ENCODE peak calls at places on chromosomes 7 and 10, in six cellular contexts. H, L, R, V, C and Z are unnamed samples.

GRCh38 chr7:30348083-30348560 is 63.7 kb downstream of the ZNRF2 start:
- DNase-seq in H (peak), L (no peak), R (peak), V (peak), C (no peak), Z (no peak)

GRCh38 chr10:131786756-131787605 is 113.8 kb upstream of the PPP2R2D start:
- DNase-seq in H (peak), L (peak), R (peak), V (no peak), C (no peak), Z (peak)

GRCh38 chr7:151255390-151255789 is 6.9 kb upstream of the SMARCD3 start:
- DNase-seq in H (no peak), L (no peak), R (no peak), V (no peak), C (no peak), Z (no peak)

GRCh38 chr10:69819713-69820506 is 18.2 kb downstream of the COL13A1 start:
- DNase-seq in H (peak), L (no peak), R (peak), V (peak), C (no peak), Z (no peak)

GRCh38 chr10:127354255-127354654 is 157.9 kb upstream of the INSYN2A start:
- DNase-seq in H (no peak), L (no peak), R (no peak), V (no peak), C (no peak), Z (no peak)

GRCh38 chr7:24503511-24503910 is 69.7 kb upstream of the PALS2 start:
- DNase-seq in H (no peak), L (no peak), R (peak), V (no peak), C (no peak), Z (no peak)

GRCh38 chr10:26235761-26236160 is 19.2 kb downstream of the GAD2 start:
- DNase-seq in H (no peak), L (no peak), R (no peak), V (no peak), C (no peak), Z (no peak)

GRCh38 chr10:124035928-124036558 is 57.4 kb downstream of the CHST15 start:
- DNase-seq in H (no peak), L (no peak), R (no peak), V (no peak), C (no peak), Z (no peak)

GRCh38 chr10:34743804-34744203 is 71.3 kb downstream of the PARD3 start:
- DNase-seq in H (peak), L (no peak), R (no peak), V (no peak), C (no peak), Z (no peak)

GRCh38 chr7:132145466-132145865 is 430.8 kb downstream of the PLXNA4 start:
- DNase-seq in H (peak), L (peak), R (peak), V (peak), C (no peak), Z (no peak)

GRCh38 chr7:157568785-157569584 is 232.2 kb downstream of the DNAJB6 start:
- DNase-seq in H (no peak), L (peak), R (peak), V (peak), C (no peak), Z (peak)

GRCh38 chr7:1418505-1419309 is 40.6 kb downstream of the MICALL2 start:
- DNase-seq in H (peak), L (peak), R (peak), V (peak), C (peak), Z (peak)

GRCh38 chr10:86936661-86937501 is 20.5 kb downstream of the MMRN2 start:
- DNase-seq in H (peak), L (no peak), R (no peak), V (peak), C (no peak), Z (no peak)

GRCh38 chr10:4077804-4078203 is 292.8 kb upstream of the KLF6 start:
- DNase-seq in H (no peak), L (no peak), R (no peak), V (no peak), C (no peak), Z (no peak)

GRCh38 chr7:27245798-27246691 is 3.4 kb downstream of the EVX1 start:
- DNase-seq in H (no peak), L (no peak), R (peak), V (no peak), C (no peak), Z (peak)

GRCh38 chr7:117402109-117402508 is 25.2 kb downstream of the ASZ1 start:
- DNase-seq in H (peak), L (no peak), R (peak), V (no peak), C (peak), Z (no peak)

GRCh38 chr10:34437897-34438296 is 377.2 kb downstream of the PARD3 start:
- DNase-seq in H (no peak), L (no peak), R (peak), V (no peak), C (no peak), Z (no peak)

GRCh38 chr7:137439829-137440433 is 96.4 kb upstream of the PTN start:
- DNase-seq in H (no peak), L (no peak), R (peak), V (no peak), C (no peak), Z (peak)

GRCh38 chr7:78226059-78226658 is 427.6 kb downstream of the PHTF2 start:
- DNase-seq in H (peak), L (peak), R (peak), V (peak), C (peak), Z (peak)

GRCh38 chr10:124864421-124865193 is 63.0 kb downstream of the ABRAXAS2 start:
- DNase-seq in H (no peak), L (no peak), R (peak), V (no peak), C (no peak), Z (no peak)

GRCh38 chr10:13529714-13529973 is 830 bp upstream of the BEND7 start:
- DNase-seq in H (no peak), L (no peak), R (peak), V (no peak), C (no peak), Z (no peak)

GRCh38 chr7:133091943-133092464 is 10.1 kb upstream of the CHCHD3 start:
- DNase-seq in H (no peak), L (no peak), R (no peak), V (no peak), C (no peak), Z (no peak)

GRCh38 chr10:133393401-133394063 is 425 bp upstream of the MTG1 start:
- DNase-seq in H (no peak), L (peak), R (no peak), V (no peak), C (peak), Z (peak)

GRCh38 chr7:155256081-155256760 is 41.5 kb upstream of the INSIG1 start:
- DNase-seq in H (no peak), L (no peak), R (no peak), V (no peak), C (no peak), Z (no peak)

GRCh38 chr7:26007510-26007909 is 144.5 kb upstream of the NFE2L3 start:
- DNase-seq in H (no peak), L (no peak), R (no peak), V (no peak), C (no peak), Z (no peak)

GRCh38 chr7:94451276-94451675 is 56.6 kb downstream of the COL1A2 start:
- DNase-seq in H (no peak), L (no peak), R (no peak), V (no peak), C (no peak), Z (no peak)

GRCh38 chr7:130560972-130561371 is 69.1 kb downstream of the MEST start:
- DNase-seq in H (peak), L (no peak), R (peak), V (peak), C (peak), Z (no peak)

GRCh38 chr10:113982745-113983144 is 60.9 kb upstream of the ADRB1 start:
- DNase-seq in H (no peak), L (no peak), R (no peak), V (no peak), C (no peak), Z (no peak)

GRCh38 chr10:121459279-121459764 is 138.9 kb downstream of the FGFR2 start:
- DNase-seq in H (no peak), L (no peak), R (no peak), V (no peak), C (no peak), Z (no peak)

GRCh38 chr10:95229724-95230627 is 35.9 kb downstream of the ACSM6 start:
- DNase-seq in H (peak), L (peak), R (peak), V (peak), C (peak), Z (peak)

GRCh38 chr10:85967594-85967993 is 399.0 kb downstream of the GRID1 start:
- DNase-seq in H (no peak), L (no peak), R (peak), V (no peak), C (no peak), Z (no peak)

GRCh38 chr7:143437568-143437967 is 5.7 kb upstream of the TAS2R60 start:
- DNase-seq in H (no peak), L (no peak), R (no peak), V (no peak), C (no peak), Z (no peak)

DNA sequence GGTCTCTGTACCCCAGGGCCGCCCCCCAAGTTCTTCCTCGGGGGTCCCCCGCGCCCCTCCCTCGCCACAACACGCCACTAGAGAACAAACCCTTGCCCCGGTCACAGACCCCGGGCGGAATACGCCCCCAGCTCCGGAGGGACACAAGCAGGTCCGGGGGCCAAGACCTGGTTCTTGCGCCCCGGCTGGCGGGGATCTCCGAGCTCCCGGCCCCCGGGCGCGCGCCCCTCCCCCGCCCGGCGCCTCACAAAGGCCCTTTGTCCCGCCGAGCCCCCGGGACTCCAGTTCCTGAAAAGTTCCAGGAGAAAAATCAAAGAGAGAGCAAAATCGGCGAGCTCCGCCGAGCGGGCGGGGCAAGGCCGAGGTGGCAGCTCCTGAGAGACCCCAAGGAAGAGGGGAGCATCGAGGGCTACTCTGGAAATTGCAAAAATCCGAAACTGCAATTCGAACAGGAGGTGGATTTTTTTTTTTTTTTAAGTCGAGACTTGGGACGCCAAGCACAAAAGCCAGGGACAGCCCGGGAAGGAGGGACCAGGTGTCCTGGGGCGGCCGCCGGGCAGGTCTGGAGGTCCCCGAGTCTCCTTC is 4.0 kb downstream of the TNRC18 start:
- DNase-seq in H (no peak), L (peak), R (peak), V (peak), C (no peak), Z (peak)
- H3K9ac ChIP-seq in H (peak), L (peak), R (peak), V (peak), C (no peak), Z (no peak)

GRCh38 chr7:13725591-13725990 is 263.9 kb downstream of the ETV1 start:
- DNase-seq in H (no peak), L (no peak), R (no peak), V (no peak), C (no peak), Z (no peak)
- H2BK15ac ChIP-seq in H (no peak), L (no peak), R (no peak), V (no peak), C (no peak), Z (no peak)

DNA sequence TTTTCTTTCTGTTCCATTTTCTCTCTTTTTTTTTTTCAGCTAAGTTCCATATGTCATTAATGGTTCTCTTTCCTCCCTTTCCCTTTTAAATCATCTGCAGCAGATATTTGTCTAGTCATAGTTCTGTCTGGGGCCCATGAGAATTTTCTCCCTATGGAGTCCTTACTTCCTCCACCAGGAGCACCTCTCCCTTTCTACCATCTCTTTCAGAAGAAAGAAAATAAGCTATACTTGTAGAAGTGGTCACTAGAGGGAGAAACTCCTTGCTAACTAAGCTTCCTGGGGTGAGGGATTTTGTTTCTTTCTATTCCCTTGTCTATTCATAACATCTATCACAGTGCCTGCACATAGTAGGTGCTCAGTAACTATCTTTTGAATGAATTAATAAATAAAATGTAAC is 230.2 kb upstream of the HPS1 start:
- DNase-seq in H (no peak), L (no peak), R (peak), V (peak), C (no peak), Z (no peak)
- H4K8ac ChIP-seq in H (no peak), L (no peak), R (no peak), V (no peak), C (no peak), Z (no peak)

DNA sequence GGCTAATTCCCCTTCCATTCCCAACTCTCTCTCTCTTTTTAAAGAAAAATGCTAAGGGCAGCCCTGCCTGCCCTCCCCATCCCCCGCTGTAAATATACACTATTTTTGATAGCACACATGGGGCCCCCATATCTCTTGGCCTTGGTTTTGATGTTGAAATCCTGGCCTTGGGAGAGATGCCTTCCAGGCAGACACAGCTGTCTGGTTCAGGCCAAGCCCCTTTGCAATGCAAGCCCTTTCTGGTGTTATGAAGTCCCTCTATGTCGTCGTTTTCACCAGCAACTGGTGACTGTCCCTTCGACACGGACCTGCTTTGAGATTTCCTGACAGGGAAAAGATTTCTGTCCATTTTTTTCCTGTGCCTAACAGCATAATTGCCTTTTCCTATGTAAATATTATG is 3.0 kb downstream of the ADRA2A start:
- DNase-seq in H (no peak), L (no peak), R (no peak), V (no peak), C (no peak), Z (no peak)
- H3K9ac ChIP-seq in H (no peak), L (no peak), R (no peak), V (no peak), C (no peak), Z (no peak)

GRCh38 chr7:145092766-145093165 is 256.9 kb upstream of the TPK1 start:
- DNase-seq in H (no peak), L (no peak), R (no peak), V (no peak), C (no peak), Z (no peak)
- H2BK15ac ChIP-seq in H (no peak), L (no peak), R (no peak), V (no peak), C (no peak), Z (no peak)

GRCh38 chr7:75878769-75879596 is at the start of gene RHBDD2:
- DNase-seq in H (peak), L (peak), R (peak), V (peak), C (peak), Z (peak)
- H4K8ac ChIP-seq in H (peak), L (peak), R (no peak), V (peak), C (peak), Z (no peak)